ENCODE peak calls at places on chromosomes 1 and 21, in four cellular contexts. A, Z, U and H are unnamed samples.

GRCh38 chr21:29034678-29035077 is 10.2 kb downstream of the USP16 start:
- DNase-seq in A (no peak), Z (no peak), U (no peak), H (no peak)

GRCh38 chr1:1577367-1578011 is 2.8 kb upstream of the SSU72 start:
- DNase-seq in A (no peak), Z (no peak), U (no peak), H (no peak)

GRCh38 chr1:16721871-16722641 is 18.3 kb upstream of the RNU1-4 start:
- DNase-seq in A (no peak), Z (peak), U (no peak), H (no peak)

GRCh38 chr1:37764888-37765441 is at the start of gene EPHA10:
- DNase-seq in A (no peak), Z (no peak), U (no peak), H (no peak)

GRCh38 chr1:79042117-79042516 is 35.6 kb upstream of the ADGRL4 start:
- DNase-seq in A (peak), Z (no peak), U (peak), H (peak)

GRCh38 chr1:90458023-90458422 is 259.1 kb downstream of the BARHL2 start:
- DNase-seq in A (no peak), Z (no peak), U (no peak), H (no peak)

GRCh38 chr1:966135-966602 is at the start of gene PLEKHN1:
- DNase-seq in A (peak), Z (peak), U (no peak), H (peak)

GRCh38 chr1:11070876-11071275 is 11.1 kb upstream of the SRM start:
- DNase-seq in A (no peak), Z (no peak), U (no peak), H (no peak)

GRCh38 chr1:28428990-28429520 is 59.5 kb downstream of the PHACTR4 start:
- DNase-seq in A (no peak), Z (no peak), U (no peak), H (no peak)

GRCh38 chr1:221576268-221576667 is 165.6 kb downstream of the DUSP10 start:
- DNase-seq in A (peak), Z (no peak), U (no peak), H (peak)
- H3K4me2 ChIP-seq in A (no peak), Z (no peak), U (no peak), H (no peak)

GRCh38 chr1:201712387-201713092 is 116.4 kb upstream of the IPO9 start:
- DNase-seq in A (no peak), Z (no peak), U (no peak), H (no peak)

GRCh38 chr1:201715351-201715750 is 113.6 kb upstream of the IPO9 start:
- DNase-seq in A (no peak), Z (no peak), U (no peak), H (no peak)

GRCh38 chr1:201714542-201715276 is 114.2 kb upstream of the IPO9 start:
- DNase-seq in A (peak), Z (peak), U (no peak), H (peak)

GRCh38 chr1:201711811-201712210 is 117.1 kb upstream of the IPO9 start:
- DNase-seq in A (no peak), Z (no peak), U (no peak), H (no peak)

GRCh38 chr1:201713093-201713810 is 115.7 kb upstream of the IPO9 start:
- DNase-seq in A (peak), Z (no peak), U (no peak), H (peak)
- TF ChIP-seq ELK1 in A (no peak), Z (no peak), U (no peak), H (no peak)

DNA sequence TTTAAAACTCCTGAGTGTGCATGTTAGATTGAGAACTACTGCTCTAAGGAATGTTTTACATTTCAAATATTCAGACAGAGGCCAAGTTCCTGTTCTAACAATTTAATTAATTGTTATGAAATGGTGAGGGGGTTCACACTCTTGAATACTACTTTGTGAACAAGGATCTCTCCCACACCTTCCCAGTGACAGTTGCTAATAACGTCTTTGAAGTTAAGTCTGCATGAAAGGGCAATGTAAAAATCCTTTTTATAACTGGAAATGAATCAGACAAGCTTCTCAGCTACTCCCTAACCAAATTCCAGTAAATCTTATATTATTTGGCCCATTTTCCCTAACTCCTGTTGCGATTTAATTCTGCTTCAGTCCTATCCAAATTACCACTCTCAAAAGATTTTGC is 828.5 kb upstream of the ADAMTS5 start:
- DNase-seq in A (no peak), Z (no peak), U (no peak), H (no peak)
- H3K4me2 ChIP-seq in A (no peak), Z (no peak), U (no peak), H (no peak)

DNA sequence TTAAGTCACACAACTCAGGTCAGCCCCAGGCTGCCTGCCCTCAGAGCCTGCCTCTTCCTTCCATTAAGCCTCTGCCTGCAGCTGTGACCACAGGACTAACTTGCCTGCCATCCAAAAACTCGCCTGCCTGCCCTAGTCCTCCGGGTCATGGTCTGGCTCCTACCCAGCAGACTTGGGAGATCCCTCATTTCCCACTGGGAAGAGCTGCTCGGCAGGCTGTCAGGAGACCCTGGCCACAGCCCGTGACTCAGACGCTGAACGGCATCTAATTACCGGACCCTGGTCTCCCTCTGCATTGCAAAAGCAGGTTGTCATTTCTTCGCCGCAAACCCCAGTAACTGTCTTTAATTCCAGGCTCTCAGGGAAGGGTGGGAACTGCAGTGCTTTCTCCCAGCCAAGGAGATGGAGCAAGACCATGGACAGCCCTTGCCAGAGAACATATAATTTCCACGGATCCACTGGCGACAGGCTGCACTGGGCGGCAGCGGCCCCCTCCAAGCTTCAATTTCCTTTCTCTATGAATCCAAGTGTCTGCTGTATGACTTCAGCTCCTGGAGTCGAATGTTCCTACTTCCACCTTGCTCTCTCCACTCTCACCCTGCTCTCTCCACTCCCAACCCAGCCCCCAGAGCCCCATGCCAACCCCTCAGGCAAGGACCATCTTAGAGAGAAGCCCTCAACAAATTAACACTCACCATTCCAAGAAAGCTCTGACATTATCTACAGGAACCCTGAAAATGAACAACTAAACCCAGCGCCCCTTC is 20.4 kb downstream of the OLFML2B start:
- DNase-seq in A (no peak), Z (no peak), U (no peak), H (peak)
- TF ChIP-seq ELK1 in A (no peak), Z (no peak), U (no peak), H (no peak)

GRCh38 chr1:214416417-214417212 is 134.8 kb downstream of the PTPN14 start:
- DNase-seq in A (no peak), Z (no peak), U (no peak), H (peak)
- H3K4me2 ChIP-seq in A (no peak), Z (no peak), U (no peak), H (no peak)

DNA sequence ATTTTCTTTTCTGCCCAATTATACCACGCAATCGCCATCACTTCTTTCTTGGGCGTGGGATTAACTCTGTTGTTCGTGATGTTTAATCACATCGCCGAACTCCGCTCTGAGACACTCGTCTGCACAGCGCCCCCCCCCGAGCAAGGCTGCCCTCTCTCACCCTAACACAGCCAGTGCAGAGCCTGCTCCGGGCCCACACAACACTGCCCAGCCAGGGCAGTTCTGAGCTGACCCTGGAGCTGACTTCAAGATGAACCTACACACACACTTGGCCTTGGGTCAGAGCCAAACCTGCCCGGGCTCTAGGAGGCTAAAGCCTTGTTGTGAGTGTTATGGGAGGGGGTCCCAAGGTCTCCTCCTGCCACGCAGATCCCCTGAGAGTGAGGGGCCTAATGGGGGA is 64.6 kb upstream of the LRP8 start:
- DNase-seq in A (no peak), Z (no peak), U (no peak), H (no peak)
- TF ChIP-seq ELK1 in A (no peak), Z (no peak), U (no peak), H (no peak)

GRCh38 chr1:8539683-8540082 is 221.8 kb downstream of the SLC45A1 start:
- DNase-seq in A (no peak), Z (no peak), U (no peak), H (no peak)
- H3K4me2 ChIP-seq in A (no peak), Z (no peak), U (no peak), H (no peak)

GRCh38 chr1:172145231-172145651 is 275.2 kb upstream of the C1orf105 start:
- DNase-seq in A (no peak), Z (no peak), U (no peak), H (peak)

GRCh38 chr1:172143384-172144025 is 277.0 kb upstream of the C1orf105 start:
- DNase-seq in A (no peak), Z (no peak), U (no peak), H (peak)

GRCh38 chr1:172146149-172146850 is 274.2 kb upstream of the C1orf105 start:
- DNase-seq in A (no peak), Z (no peak), U (no peak), H (peak)

GRCh38 chr1:172145656-172146055 is 274.8 kb upstream of the C1orf105 start:
- DNase-seq in A (no peak), Z (no peak), U (no peak), H (no peak)

DNA sequence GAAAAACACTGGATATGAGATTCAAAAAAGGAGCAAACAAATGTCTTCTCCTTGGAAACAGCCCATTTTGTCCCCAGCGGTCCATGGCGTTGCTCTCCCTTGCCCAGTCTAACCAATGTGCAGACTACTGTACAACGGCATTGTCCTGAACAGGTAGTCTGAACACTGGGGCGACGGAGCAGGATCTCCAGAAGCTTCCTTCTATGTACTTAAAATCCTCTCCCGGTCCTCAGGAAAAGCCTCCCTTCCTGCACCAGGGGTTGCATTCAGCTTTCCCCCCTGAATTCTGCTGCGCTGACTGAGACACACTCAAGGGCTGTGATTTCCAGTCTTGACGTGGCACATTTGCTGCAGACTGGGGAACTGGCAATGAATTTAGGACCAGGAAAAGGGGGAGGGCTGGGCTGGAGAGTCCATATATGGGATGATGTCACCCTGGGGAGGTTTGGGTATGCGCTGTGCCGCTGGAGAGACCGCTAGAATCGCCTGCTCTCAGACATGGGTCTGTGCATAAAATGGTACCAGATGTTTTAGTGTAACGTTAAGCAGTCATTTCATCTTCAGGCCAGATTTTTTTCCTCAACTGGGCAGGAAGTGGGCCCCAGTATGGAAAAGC is 275.9 kb upstream of the C1orf105 start:
- DNase-seq in A (no peak), Z (no peak), U (no peak), H (peak)
- TF ChIP-seq ELK1 in A (no peak), Z (no peak), U (no peak), H (no peak)